ENCODE peak calls at places on chromosomes 4 and X, in six cellular contexts. M is fibroblast of the conjunctiva, W is iris pigment epithelial cell, V is ecto neural progenitor cell, C is omental fat pad, Z is astrocyte of the spinal cord. A is an unnamed sample.

GRCh38 chrX:107627792-107628661 is at the start of gene PRPS1:
- DNase-seq in W (peak; percentile 94), C (peak; percentile 65), V (peak; percentile 95), Z (peak; percentile 95), M (peak; percentile 89), A (peak; percentile 97)

GRCh38 chr4:48331577-48332340 is 9.6 kb upstream of the SLAIN2 start:
- DNase-seq in Z (peak; percentile 28), M (no peak), C (no peak), V (no peak), W (peak; percentile 97), A (no peak)

GRCh38 chr4:80077639-80078038 is 4.6 kb upstream of the ANTXR2 start:
- DNase-seq in C (no peak), V (no peak), Z (no peak), M (no peak), W (peak; percentile 68), A (no peak)

GRCh38 chr4:57205580-57205979 is 95.4 kb upstream of the IGFBP7 start:
- DNase-seq in V (no peak), C (no peak), M (no peak), W (no peak), Z (no peak), A (no peak)

GRCh38 chrX:76827672-76828071 is 400.2 kb downstream of the MAGEE1 start:
- DNase-seq in Z (no peak), M (no peak), V (no peak), W (no peak), C (no peak), A (no peak)

GRCh38 chr4:158906073-158906472 is 137.2 kb downstream of the FNIP2 start:
- DNase-seq in M (no peak), C (no peak), W (no peak), Z (no peak), V (no peak), A (no peak)

GRCh38 chr4:38001927-38002326 is 41.7 kb downstream of the PTTG2 start:
- DNase-seq in Z (no peak), M (no peak), C (no peak), V (no peak), W (no peak), A (peak; percentile 85)

GRCh38 chr4:109199585-109199984 is 102.9 kb downstream of the COL25A1 start:
- DNase-seq in Z (no peak), W (no peak), M (no peak), C (no peak), V (no peak), A (no peak)

GRCh38 chrX:111100191-111100590 is 4.2 kb downstream of the PAK3 start:
- DNase-seq in C (no peak), M (peak; percentile 9), Z (peak; percentile 35), W (peak; percentile 20), V (no peak), A (peak; percentile 73)

GRCh38 chr4:53777244-53777984 is 186.1 kb upstream of the LNX1 start:
- DNase-seq in M (peak; percentile 50), V (no peak), C (no peak), Z (peak; percentile 77), W (peak; percentile 97), A (no peak)

GRCh38 chr4:174217273-174218126 is 66.0 kb downstream of the FBXO8 start:
- DNase-seq in C (no peak), V (no peak), W (peak; percentile 61), Z (peak; percentile 83), M (peak; percentile 14), A (peak; percentile 33)

GRCh38 chr4:24582235-24582863 is 2.0 kb downstream of the DHX15 start:
- DNase-seq in W (no peak), C (no peak), Z (no peak), V (no peak), M (no peak), A (no peak)

GRCh38 chrX:29561417-29561816 is 653.9 kb upstream of the MAGEB2 start:
- DNase-seq in C (no peak), W (peak; percentile 53), M (peak; percentile 32), Z (no peak), V (no peak), A (no peak)

GRCh38 chr4:149897784-149898183 is 82.1 kb upstream of the IQCM start:
- DNase-seq in V (no peak), M (peak; percentile 12), W (peak; percentile 29), C (no peak), Z (peak; percentile 44), A (peak; percentile 34)

A was measured in GM23338.